ENCODE peak calls at places on chromosomes 13 and 19, in eight cellular contexts. U is astrocyte of the cerebellum; R is AG10803; B is brain microvascular endothelial cell; W is stimulated activated CD4-positive, alpha-beta T cell treated with anti-CD3 and anti-CD28 coated beads, Interleukin-15, amount 100 ng/mL, for 1 hour; Z is T1000; X is fibroblast of lung; S is lower leg skin. T is an unnamed sample.

GRCh38 chr13:41296879-41297646 is 14.0 kb upstream of the NAA16 start:
- DNase-seq in U (no peak), R (no peak), B (no peak), W (no peak), Z (no peak), X (no peak), S (no peak), T (no peak)

GRCh38 chr19:13297023-13297422 is 146.8 kb downstream of the IER2 start:
- DNase-seq in U (no peak), R (no peak), B (no peak), W (no peak), Z (no peak), X (no peak), S (no peak), T (no peak)

GRCh38 chr13:74077847-74078246 is 56.4 kb downstream of the KLF12 start:
- DNase-seq in U (no peak), R (peak), B (no peak), W (no peak), Z (no peak), X (no peak), S (no peak), T (no peak)

GRCh38 chr13:49670828-49671227 is 20.5 kb downstream of the EBPL start:
- DNase-seq in U (no peak), R (no peak), B (no peak), W (no peak), Z (no peak), X (no peak), S (no peak), T (no peak)

GRCh38 chr13:61575941-61576340 is 160.3 kb upstream of the PCDH20 start:
- DNase-seq in U (no peak), R (no peak), B (no peak), W (no peak), Z (no peak), X (no peak), S (no peak), T (no peak)

GRCh38 chr13:60562081-60562764 is 165.2 kb downstream of the TDRD3 start:
- DNase-seq in U (no peak), R (peak), B (peak), W (no peak), Z (no peak), X (peak), S (no peak), T (no peak)

GRCh38 chr19:21197589-21198295 is 55.9 kb downstream of the ZNF431 start:
- DNase-seq in U (no peak), R (no peak), B (no peak), W (no peak), Z (no peak), X (no peak), S (no peak), T (no peak)

GRCh38 chr19:6717036-6717435 is 3.4 kb downstream of the C3 start:
- DNase-seq in U (no peak), R (no peak), B (no peak), W (no peak), Z (no peak), X (no peak), S (no peak), T (no peak)

GRCh38 chr13:61954092-61954491 is 538.4 kb upstream of the PCDH20 start:
- DNase-seq in U (peak), R (no peak), B (no peak), W (no peak), Z (no peak), X (peak), S (no peak), T (no peak)

GRCh38 chr13:28488376-28489005 is 6.4 kb downstream of the FLT1 start:
- DNase-seq in U (no peak), R (no peak), B (no peak), W (no peak), Z (no peak), X (no peak), S (no peak), T (no peak)

GRCh38 chr19:3774621-3775373 is 2.8 kb upstream of the RAX2 start:
- DNase-seq in U (no peak), R (no peak), B (no peak), W (no peak), Z (no peak), X (no peak), S (no peak), T (no peak)

GRCh38 chr19:45306522-45307027 is 16.1 kb downstream of the CKM start:
- DNase-seq in U (no peak), R (no peak), B (no peak), W (no peak), Z (no peak), X (no peak), S (no peak), T (no peak)

GRCh38 chr13:45916036-45916435 is 64.5 kb upstream of the SIAH3 start:
- DNase-seq in U (no peak), R (no peak), B (peak), W (no peak), Z (no peak), X (no peak), S (no peak), T (no peak)

GRCh38 chr19:33375760-33376159 is 2.3 kb downstream of the CEBPG start:
- DNase-seq in U (no peak), R (peak), B (no peak), W (no peak), Z (no peak), X (peak), S (no peak), T (no peak)

GRCh38 chr19:40270362-40271089 is 14.6 kb downstream of the AKT2 start:
- DNase-seq in U (no peak), R (no peak), B (no peak), W (no peak), Z (no peak), X (no peak), S (no peak), T (peak)

GRCh38 chr19:56692496-56692895 is 20.9 kb upstream of the ZNF835 start:
- DNase-seq in U (no peak), R (no peak), B (no peak), W (no peak), Z (no peak), X (no peak), S (no peak), T (no peak)

GRCh38 chr19:35501684-35502083 is 11.4 kb upstream of the KRTDAP start:
- DNase-seq in U (no peak), R (no peak), B (no peak), W (no peak), Z (no peak), X (no peak), S (no peak), T (no peak)

GRCh38 chr19:7947939-7948338 is 4.5 kb upstream of the TIMM44 start:
- DNase-seq in U (no peak), R (no peak), B (no peak), W (no peak), Z (no peak), X (peak), S (no peak), T (no peak)

GRCh38 chr19:58409010-58409790 is 751 bp downstream of the ZNF584 start:
- DNase-seq in U (no peak), R (no peak), B (no peak), W (no peak), Z (no peak), X (no peak), S (no peak), T (peak)

GRCh38 chr13:40496035-40496810 is 170.2 kb downstream of the FOXO1 start:
- DNase-seq in U (no peak), R (no peak), B (no peak), W (no peak), Z (no peak), X (peak), S (no peak), T (no peak)

GRCh38 chr13:23985846-23986245 is 88.5 kb upstream of the C1QTNF9B start:
- DNase-seq in U (no peak), R (no peak), B (peak), W (no peak), Z (no peak), X (no peak), S (no peak), T (no peak)

GRCh38 chr13:41457589-41458186 is 338 bp downstream of the RGCC start:
- DNase-seq in U (no peak), R (no peak), B (no peak), W (peak), Z (no peak), X (no peak), S (no peak), T (no peak)

GRCh38 chr13:109646423-109646822 is 140.0 kb downstream of the IRS2 start:
- DNase-seq in U (no peak), R (no peak), B (no peak), W (no peak), Z (no peak), X (no peak), S (no peak), T (no peak)

GRCh38 chr13:40315416-40316064 is 350.9 kb downstream of the FOXO1 start:
- DNase-seq in U (no peak), R (no peak), B (no peak), W (peak), Z (no peak), X (peak), S (no peak), T (peak)

GRCh38 chr13:40402931-40403412 is 263.5 kb downstream of the FOXO1 start:
- DNase-seq in U (peak), R (peak), B (peak), W (no peak), Z (no peak), X (peak), S (no peak), T (peak)

GRCh38 chr13:79825959-79826358 is 345.0 kb downstream of the NDFIP2 start:
- DNase-seq in U (no peak), R (no peak), B (no peak), W (no peak), Z (no peak), X (no peak), S (no peak), T (no peak)

GRCh38 chr13:29589234-29589633 is 6.3 kb downstream of the SLC7A1 start:
- DNase-seq in U (no peak), R (peak), B (peak), W (no peak), Z (peak), X (peak), S (no peak), T (no peak)

GRCh38 chr19:33509774-33510173 is 11.8 kb downstream of the PEPD start:
- DNase-seq in U (no peak), R (no peak), B (no peak), W (no peak), Z (no peak), X (no peak), S (no peak), T (no peak)

GRCh38 chr19:3721131-3721899 is 13.1 kb downstream of the TJP3 start:
- DNase-seq in U (peak), R (peak), B (peak), W (peak), Z (no peak), X (peak), S (peak), T (peak)

GRCh38 chr13:20340759-20341161 is 108.6 kb upstream of the GJB6 start:
- DNase-seq in U (no peak), R (peak), B (no peak), W (no peak), Z (no peak), X (peak), S (peak), T (no peak)

GRCh38 chr13:108597943-108598342 is 31.5 kb upstream of the MYO16 start:
- DNase-seq in U (no peak), R (no peak), B (peak), W (no peak), Z (no peak), X (peak), S (no peak), T (no peak)

GRCh38 chr19:31214086-31214485 is 135.2 kb downstream of the TSHZ3 start:
- DNase-seq in U (peak), R (peak), B (peak), W (peak), Z (peak), X (peak), S (peak), T (peak)

GRCh38 chr19:1232652-1233360 is 5.0 kb downstream of the CBARP start:
- DNase-seq in U (no peak), R (no peak), B (peak), W (no peak), Z (peak), X (peak), S (no peak), T (peak)

GRCh38 chr19:46746281-46746965 is at the start of gene STRN4:
- DNase-seq in U (no peak), R (peak), B (no peak), W (peak), Z (no peak), X (peak), S (no peak), T (peak)

GRCh38 chr19:53328967-53329366 is 4.6 kb upstream of the ZNF845 start:
- DNase-seq in U (no peak), R (peak), B (no peak), W (peak), Z (peak), X (no peak), S (peak), T (no peak)

GRCh38 chr19:33240181-33240771 is 14.6 kb upstream of the SLC7A10 start:
- DNase-seq in U (no peak), R (no peak), B (no peak), W (no peak), Z (no peak), X (no peak), S (no peak), T (no peak)

GRCh38 chr19:49536921-49537462 is 9.2 kb downstream of the RCN3 start:
- DNase-seq in U (no peak), R (no peak), B (no peak), W (no peak), Z (no peak), X (no peak), S (no peak), T (no peak)

GRCh38 chr19:18122424-18122823 is 24.8 kb downstream of the MAST3 start:
- DNase-seq in U (no peak), R (no peak), B (no peak), W (no peak), Z (no peak), X (no peak), S (no peak), T (no peak)